ENCODE peak calls at places on chromosomes 5 and 9, in four cellular contexts. D is HFF-Myc, S is fibroblast of pulmonary artery, L is epithelial cell of esophagus. H is an unnamed sample.

GRCh38 chr5:140296289-140296688 is 6.6 kb downstream of the PFDN1 start:
- DNase-seq in D (no peak), S (peak; percentile 26), L (no peak), H (no peak)

GRCh38 chr9:70110194-70111041 is 66.8 kb downstream of the MAMDC2 start:
- DNase-seq in D (no peak), S (no peak), L (no peak), H (no peak)

GRCh38 chr5:113259034-113259433 is 175.8 kb downstream of the TSSK1B start:
- DNase-seq in D (no peak), S (no peak), L (no peak), H (no peak)

GRCh38 chr5:128844354-128844923 is 120.8 kb upstream of the SLC27A6 start:
- DNase-seq in D (no peak), S (peak; percentile 60), L (peak; percentile 39), H (peak; percentile 26)

GRCh38 chr5:152113401-152113800 is 188.8 kb upstream of the GLRA1 start:
- DNase-seq in D (no peak), S (no peak), L (no peak), H (peak; percentile 8)

GRCh38 chr5:44665101-44665701 is 143.5 kb upstream of the MRPS30 start:
- DNase-seq in D (no peak), S (no peak), L (peak; percentile 92), H (no peak)

GRCh38 chr5:119360905-119361605 is 5.2 kb downstream of the TNFAIP8 start:
- DNase-seq in D (no peak), S (peak; percentile 58), L (peak; percentile 96), H (no peak)

GRCh38 chr9:92455217-92455616 is 27.1 kb downstream of the ASPN start:
- DNase-seq in D (no peak), S (peak; percentile 10), L (no peak), H (no peak)

GRCh38 chr5:125011419-125011818 is 265.0 kb upstream of the ZNF608 start:
- DNase-seq in D (no peak), S (no peak), L (no peak), H (no peak)

GRCh38 chr9:84061613-84062205 is 81.1 kb downstream of the RMI1 start:
- DNase-seq in D (no peak), S (no peak), L (no peak), H (no peak)

GRCh38 chr9:82410306-82410705 is 421.7 kb downstream of the SPATA31D1 start:
- DNase-seq in D (no peak), S (no peak), L (peak; percentile 92), H (no peak)

GRCh38 chr9:35396560-35397215 is 93.2 kb upstream of the RUSC2 start:
- DNase-seq in D (no peak), S (no peak), L (no peak), H (no peak)

GRCh38 chr9:89477811-89478583 is 19.9 kb downstream of the SEMA4D start:
- DNase-seq in D (peak; percentile 42), S (peak; percentile 80), L (no peak), H (peak; percentile 54)

GRCh38 chr9:4746278-4746677 is 5.3 kb upstream of the AK3 start:
- DNase-seq in D (no peak), S (no peak), L (no peak), H (no peak)

GRCh38 chr5:80034962-80035821 is at the start of gene THBS4:
- DNase-seq in D (no peak), S (no peak), L (no peak), H (no peak)

GRCh38 chr5:95068952-95069351 is 215.9 kb downstream of the MCTP1 start:
- DNase-seq in D (no peak), S (no peak), L (no peak), H (no peak)

GRCh38 chr5:95068303-95068702 is 216.6 kb downstream of the MCTP1 start:
- DNase-seq in D (no peak), S (no peak), L (no peak), H (no peak)

GRCh38 chr5:95070453-95070852 is 214.4 kb downstream of the MCTP1 start:
- DNase-seq in D (no peak), S (no peak), L (no peak), H (no peak)

GRCh38 chr5:95069948-95070347 is 214.9 kb downstream of the MCTP1 start:
- DNase-seq in D (no peak), S (no peak), L (no peak), H (no peak)

DNA sequence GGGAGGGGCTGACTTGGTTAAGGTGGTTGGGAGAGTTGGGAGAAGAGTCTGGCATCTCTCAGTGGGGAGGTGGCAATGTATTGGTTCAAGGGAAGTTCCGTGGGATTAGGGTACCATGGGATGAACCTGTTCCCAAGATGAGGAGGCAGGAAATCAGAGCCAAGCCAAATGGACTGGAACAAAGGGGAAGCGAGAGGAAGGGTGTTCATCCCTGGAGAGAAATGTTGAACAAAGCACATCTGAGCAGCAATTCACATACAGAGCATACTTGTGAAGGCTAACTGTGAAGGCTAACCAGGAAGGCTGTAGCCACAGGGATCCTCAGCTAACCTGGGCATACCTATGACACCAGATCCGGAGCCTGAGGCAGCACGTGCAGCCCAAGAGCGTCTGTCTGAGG is 214.0 kb downstream of the MCTP1 start:
- DNase-seq in D (no peak), S (no peak), L (no peak), H (no peak)
- TF ChIP-seq CTCF in D (no peak), S (no peak), L (no peak), H (no peak)

GRCh38 chr5:65483474-65484346 is 2.0 kb upstream of the ADAMTS6 start:
- DNase-seq in D (no peak), S (peak; percentile 85), L (peak; percentile 73), H (peak; percentile 53)
- TF ChIP-seq CTCF in D (peak; percentile 39), S (peak; percentile 48), L (peak; percentile 61), H (peak; percentile 45)

DNA sequence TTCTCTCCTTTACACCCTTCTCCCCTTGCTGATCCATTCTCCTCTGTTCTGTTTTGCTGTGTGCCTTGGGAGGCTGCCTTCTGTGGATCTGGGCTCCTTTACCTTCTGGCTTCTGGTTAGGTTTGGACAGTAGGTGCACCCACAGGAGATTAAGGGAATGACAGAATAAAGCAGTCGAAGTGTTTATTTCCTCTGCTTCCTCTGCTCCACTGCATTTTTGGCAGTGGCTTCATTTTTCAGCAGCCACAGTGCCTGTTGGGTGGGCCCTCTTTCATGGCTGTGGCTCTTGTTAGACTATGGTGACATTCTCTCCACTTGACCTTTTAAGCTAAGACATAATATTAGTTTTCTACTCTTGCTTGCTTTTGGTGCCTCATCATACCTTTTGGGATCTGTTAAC is 144.1 kb downstream of the CCDC171 start:
- DNase-seq in D (no peak), S (no peak), L (no peak), H (peak; percentile 34)
- TF ChIP-seq CTCF in D (no peak), S (no peak), L (peak; percentile 3), H (peak; percentile 39)

GRCh38 chr9:86626802-86627201 is 272.6 kb upstream of the TUT7 start:
- DNase-seq in D (no peak), S (no peak), L (no peak), H (no peak)
- TF ChIP-seq CTCF in D (no peak), S (no peak), L (no peak), H (no peak)

GRCh38 chr9:72753261-72753893 is 199.5 kb downstream of the ALDH1A1 start:
- DNase-seq in D (no peak), S (peak; percentile 43), L (peak; percentile 43), H (peak; percentile 26)
- TF ChIP-seq CTCF in D (no peak), S (peak; percentile 46), L (peak; percentile 55), H (peak; percentile 54)

DNA sequence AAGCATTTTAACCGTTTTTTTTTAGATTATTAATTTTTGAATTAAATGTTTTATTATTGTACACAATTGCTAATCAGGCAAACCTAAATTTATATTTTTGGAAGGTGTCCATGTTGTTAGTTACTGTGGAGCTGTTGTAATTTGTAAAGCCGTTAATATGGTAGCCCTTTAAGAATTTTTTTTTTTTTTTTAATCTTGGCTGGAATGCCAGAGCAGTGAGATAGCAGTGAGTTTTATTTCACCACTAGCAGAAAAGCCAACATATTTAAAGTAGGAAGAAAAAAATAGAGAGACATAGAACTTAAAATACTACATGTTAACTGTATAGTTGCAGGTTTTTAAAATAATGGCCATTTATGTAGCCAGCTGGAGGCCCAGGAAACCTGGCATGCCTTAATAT is 35.3 kb upstream of the RNF20 start:
- DNase-seq in D (no peak), S (peak; percentile 7), L (no peak), H (no peak)
- TF ChIP-seq CTCF in D (no peak), S (no peak), L (no peak), H (no peak)

DNA sequence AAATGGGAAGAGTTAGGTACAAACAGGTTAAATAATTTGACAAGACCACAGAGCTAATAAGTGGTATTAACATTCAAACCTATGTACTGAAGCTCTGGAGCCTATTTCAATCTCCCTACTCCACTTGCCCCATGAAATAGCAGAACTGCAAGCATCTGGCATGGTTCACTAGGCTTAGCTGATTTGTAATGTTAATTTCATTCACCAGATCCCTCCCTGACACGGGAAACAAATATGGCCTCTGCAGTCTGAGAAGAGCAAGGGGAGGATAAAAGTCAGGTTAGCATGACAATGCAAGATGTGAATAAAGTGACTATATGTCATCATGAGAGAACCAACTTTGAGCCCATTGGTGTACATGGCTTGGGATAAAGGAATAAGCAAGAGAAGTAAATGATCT is 428.8 kb downstream of the BRINP1 start:
- DNase-seq in D (no peak), S (no peak), L (no peak), H (no peak)
- TF ChIP-seq CTCF in D (no peak), S (no peak), L (no peak), H (no peak)

GRCh38 chr5:54520940-54521339 is 3.4 kb downstream of the SNX18 start:
- DNase-seq in D (no peak), S (no peak), L (no peak), H (no peak)

GRCh38 chr5:54522080-54522479 is 4.5 kb downstream of the SNX18 start:
- DNase-seq in D (no peak), S (no peak), L (no peak), H (no peak)

GRCh38 chr5:54519083-54519541 is 1.6 kb downstream of the SNX18 start:
- DNase-seq in D (no peak), S (no peak), L (no peak), H (no peak)

GRCh38 chr5:54518146-54519082 is 855 bp downstream of the SNX18 start:
- DNase-seq in D (no peak), S (no peak), L (peak; percentile 61), H (no peak)

DNA sequence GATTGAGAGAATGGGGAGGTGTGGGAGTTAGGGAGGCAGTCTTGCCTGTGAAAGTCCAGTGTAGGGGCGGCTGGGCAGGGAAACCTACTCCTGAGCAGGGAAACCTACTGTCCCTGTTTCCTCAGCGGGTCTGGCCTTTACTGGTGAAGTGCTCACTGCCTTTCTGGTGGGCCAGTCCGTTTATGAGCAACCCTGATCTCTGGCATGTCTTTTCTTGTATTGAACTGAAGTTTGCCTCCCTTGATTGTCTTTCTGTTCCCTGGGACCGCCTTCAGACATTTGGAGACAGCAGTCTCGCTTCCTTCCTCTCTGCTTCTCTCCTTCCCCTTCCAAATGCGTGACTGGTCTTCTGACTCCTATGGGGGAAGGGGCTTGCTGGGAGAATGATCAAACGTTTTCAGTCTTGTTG is 2.9 kb downstream of the SNX18 start:
- DNase-seq in D (no peak), S (peak; percentile 51), L (peak; percentile 63), H (no peak)
- TF ChIP-seq CTCF in D (no peak), S (no peak), L (no peak), H (no peak)

GRCh38 chr5:40841068-40841805 is at the start of gene CARD6:
- DNase-seq in D (no peak), S (peak; percentile 65), L (peak; percentile 52), H (no peak)
- TF ChIP-seq CTCF in D (no peak), S (peak; percentile 20), L (no peak), H (no peak)

H was measured in astrocyte of the cerebellum.